ENCODE peak calls at places on chromosomes 12 and 14, in nine cellular contexts. One of them, this sample, is unnamed.

GRCh38 chr12:66708704-66709443 is 30.0 kb upstream of the GRIP1 start:
- DNase-seq in A172: no peak
- DNase-seq in uterus: no peak
- DNase-seq in adipocyte: peak; percentile 64
- DNase-seq in amniotic stem cell: no peak
- DNase-seq in osteocyte: no peak
- DNase-seq in left ventricle myocardium inferior: no peak
- DNase-seq in Calu3: no peak
- DNase-seq in GM18507: no peak
- DNase-seq in this sample: no peak

GRCh38 chr12:96233941-96234461 is 39.8 kb downstream of the ELK3 start:
- DNase-seq in A172: no peak
- DNase-seq in uterus: peak; percentile 99
- DNase-seq in adipocyte: no peak
- DNase-seq in amniotic stem cell: no peak
- DNase-seq in osteocyte: no peak
- DNase-seq in left ventricle myocardium inferior: peak; percentile 92
- DNase-seq in Calu3: no peak
- DNase-seq in GM18507: no peak
- DNase-seq in this sample: peak; percentile 81

GRCh38 chr12:3262466-3262865 is 185.3 kb downstream of the TSPAN9 start:
- DNase-seq in A172: no peak
- DNase-seq in uterus: no peak
- DNase-seq in adipocyte: no peak
- DNase-seq in amniotic stem cell: no peak
- DNase-seq in osteocyte: no peak
- DNase-seq in left ventricle myocardium inferior: no peak
- DNase-seq in Calu3: no peak
- DNase-seq in GM18507: no peak
- DNase-seq in this sample: no peak

GRCh38 chr14:67738740-67739504 is 37.2 kb downstream of the RDH12 start:
- DNase-seq in A172: peak; percentile 85
- DNase-seq in uterus: peak; percentile 67
- DNase-seq in adipocyte: peak; percentile 84
- DNase-seq in amniotic stem cell: peak; percentile 66
- DNase-seq in osteocyte: no peak
- DNase-seq in left ventricle myocardium inferior: peak; percentile 55
- DNase-seq in Calu3: peak; percentile 72
- DNase-seq in GM18507: no peak
- DNase-seq in this sample: no peak

GRCh38 chr12:49230176-49230575 is 34.7 kb upstream of the TUBA1C start:
- DNase-seq in A172: no peak
- DNase-seq in uterus: no peak
- DNase-seq in adipocyte: no peak
- DNase-seq in amniotic stem cell: no peak
- DNase-seq in osteocyte: no peak
- DNase-seq in left ventricle myocardium inferior: no peak
- DNase-seq in Calu3: no peak
- DNase-seq in GM18507: no peak
- DNase-seq in this sample: no peak

GRCh38 chr14:23068792-23069412 is 11.6 kb upstream of the CDH24 start:
- DNase-seq in A172: peak; percentile 85
- DNase-seq in uterus: peak; percentile 83
- DNase-seq in adipocyte: peak; percentile 96
- DNase-seq in amniotic stem cell: no peak
- DNase-seq in osteocyte: peak; percentile 94
- DNase-seq in left ventricle myocardium inferior: peak; percentile 60
- DNase-seq in Calu3: peak; percentile 82
- DNase-seq in GM18507: peak; percentile 76
- DNase-seq in this sample: no peak

GRCh38 chr12:102740157-102741032 is 176.6 kb downstream of the PAH start:
- DNase-seq in A172: peak; percentile 43
- DNase-seq in uterus: no peak
- DNase-seq in adipocyte: peak; percentile 88
- DNase-seq in amniotic stem cell: peak; percentile 34
- DNase-seq in osteocyte: no peak
- DNase-seq in left ventricle myocardium inferior: no peak
- DNase-seq in Calu3: no peak
- DNase-seq in GM18507: no peak
- DNase-seq in this sample: no peak

GRCh38 chr12:130401703-130402102 is 64.0 kb downstream of the PIWIL1 start:
- DNase-seq in A172: no peak
- DNase-seq in uterus: no peak
- DNase-seq in adipocyte: peak; percentile 0
- DNase-seq in amniotic stem cell: no peak
- DNase-seq in osteocyte: no peak
- DNase-seq in left ventricle myocardium inferior: no peak
- DNase-seq in Calu3: no peak
- DNase-seq in GM18507: no peak
- DNase-seq in this sample: no peak

GRCh38 chr12:101891462-101891971 is 14.1 kb downstream of the DRAM1 start:
- DNase-seq in A172: peak; percentile 74
- DNase-seq in uterus: no peak
- DNase-seq in adipocyte: peak; percentile 82
- DNase-seq in amniotic stem cell: peak; percentile 38
- DNase-seq in osteocyte: no peak
- DNase-seq in left ventricle myocardium inferior: no peak
- DNase-seq in Calu3: peak; percentile 24
- DNase-seq in GM18507: no peak
- DNase-seq in this sample: no peak

GRCh38 chr12:25590021-25590721 is 37.1 kb upstream of the LMNTD1 start:
- DNase-seq in A172: no peak
- DNase-seq in uterus: no peak
- DNase-seq in adipocyte: no peak
- DNase-seq in amniotic stem cell: no peak
- DNase-seq in osteocyte: no peak
- DNase-seq in left ventricle myocardium inferior: no peak
- DNase-seq in Calu3: no peak
- DNase-seq in GM18507: no peak
- DNase-seq in this sample: no peak

GRCh38 chr14:46988312-46988711 is 336.7 kb upstream of the RPL10L start:
- DNase-seq in A172: no peak
- DNase-seq in uterus: no peak
- DNase-seq in adipocyte: no peak
- DNase-seq in amniotic stem cell: no peak
- DNase-seq in osteocyte: no peak
- DNase-seq in left ventricle myocardium inferior: no peak
- DNase-seq in Calu3: no peak
- DNase-seq in GM18507: no peak
- DNase-seq in this sample: no peak

GRCh38 chr12:69284131-69284530 is 44.8 kb downstream of the CPSF6 start:
- DNase-seq in A172: peak; percentile 66
- DNase-seq in uterus: peak; percentile 72
- DNase-seq in adipocyte: peak; percentile 79
- DNase-seq in amniotic stem cell: peak; percentile 48
- DNase-seq in osteocyte: no peak
- DNase-seq in left ventricle myocardium inferior: peak; percentile 81
- DNase-seq in Calu3: peak; percentile 72
- DNase-seq in GM18507: peak; percentile 2
- DNase-seq in this sample: peak; percentile 40

GRCh38 chr12:45671254-45671653 is 58.3 kb upstream of the ARID2 start:
- DNase-seq in A172: peak; percentile 38
- DNase-seq in uterus: no peak
- DNase-seq in adipocyte: peak; percentile 46
- DNase-seq in amniotic stem cell: no peak
- DNase-seq in osteocyte: no peak
- DNase-seq in left ventricle myocardium inferior: no peak
- DNase-seq in Calu3: no peak
- DNase-seq in GM18507: no peak
- DNase-seq in this sample: no peak

GRCh38 chr12:3697311-3697870 is 55.5 kb downstream of the CRACR2A start:
- DNase-seq in A172: no peak
- DNase-seq in uterus: no peak
- DNase-seq in adipocyte: peak; percentile 13
- DNase-seq in amniotic stem cell: no peak
- DNase-seq in osteocyte: no peak
- DNase-seq in left ventricle myocardium inferior: no peak
- DNase-seq in Calu3: no peak
- DNase-seq in GM18507: no peak
- DNase-seq in this sample: no peak

GRCh38 chr12:6771509-6772330 is 600 bp upstream of the LAG3 start:
- DNase-seq in A172: no peak
- DNase-seq in uterus: no peak
- DNase-seq in adipocyte: no peak
- DNase-seq in amniotic stem cell: no peak
- DNase-seq in osteocyte: no peak
- DNase-seq in left ventricle myocardium inferior: no peak
- DNase-seq in Calu3: no peak
- DNase-seq in GM18507: no peak
- DNase-seq in this sample: no peak

GRCh38 chr14:60396718-60397343 is 89.0 kb downstream of the C14orf39 start:
- DNase-seq in A172: peak; percentile 11
- DNase-seq in uterus: no peak
- DNase-seq in adipocyte: peak; percentile 2
- DNase-seq in amniotic stem cell: no peak
- DNase-seq in osteocyte: no peak
- DNase-seq in left ventricle myocardium inferior: no peak
- DNase-seq in Calu3: no peak
- DNase-seq in GM18507: no peak
- DNase-seq in this sample: no peak

GRCh38 chr12:93698307-93699092 is 21.3 kb downstream of the CRADD start:
- DNase-seq in A172: no peak
- DNase-seq in uterus: no peak
- DNase-seq in adipocyte: peak; percentile 42
- DNase-seq in amniotic stem cell: no peak
- DNase-seq in osteocyte: no peak
- DNase-seq in left ventricle myocardium inferior: no peak
- DNase-seq in Calu3: no peak
- DNase-seq in GM18507: no peak
- DNase-seq in this sample: no peak

GRCh38 chr14:78637489-78637888 is 467.3 kb downstream of the NRXN3 start:
- DNase-seq in A172: no peak
- DNase-seq in uterus: no peak
- DNase-seq in adipocyte: no peak
- DNase-seq in amniotic stem cell: no peak
- DNase-seq in osteocyte: no peak
- DNase-seq in left ventricle myocardium inferior: no peak
- DNase-seq in Calu3: no peak
- DNase-seq in GM18507: no peak
- DNase-seq in this sample: no peak

GRCh38 chr14:70955543-70956480 is 48.6 kb downstream of the PCNX1 start:
- DNase-seq in A172: no peak
- DNase-seq in uterus: no peak
- DNase-seq in adipocyte: peak; percentile 70
- DNase-seq in amniotic stem cell: no peak
- DNase-seq in osteocyte: no peak
- DNase-seq in left ventricle myocardium inferior: no peak
- DNase-seq in Calu3: peak; percentile 17
- DNase-seq in GM18507: no peak
- DNase-seq in this sample: no peak

GRCh38 chr12:46556820-46557524 is 184.4 kb upstream of the SLC38A2 start:
- DNase-seq in A172: peak; percentile 76
- DNase-seq in uterus: no peak
- DNase-seq in adipocyte: peak; percentile 74
- DNase-seq in amniotic stem cell: peak; percentile 67
- DNase-seq in osteocyte: no peak
- DNase-seq in left ventricle myocardium inferior: no peak
- DNase-seq in Calu3: no peak
- DNase-seq in GM18507: no peak
- DNase-seq in this sample: no peak

GRCh38 chr12:116076399-116076798 is 201.1 kb downstream of the MED13L start:
- DNase-seq in A172: no peak
- DNase-seq in uterus: no peak
- DNase-seq in adipocyte: no peak
- DNase-seq in amniotic stem cell: no peak
- DNase-seq in osteocyte: no peak
- DNase-seq in left ventricle myocardium inferior: no peak
- DNase-seq in Calu3: no peak
- DNase-seq in GM18507: no peak
- DNase-seq in this sample: no peak

GRCh38 chr12:106583578-106584103 is 837 bp downstream of the RFX4 start:
- DNase-seq in A172: no peak
- DNase-seq in uterus: no peak
- DNase-seq in adipocyte: peak; percentile 30
- DNase-seq in amniotic stem cell: no peak
- DNase-seq in osteocyte: no peak
- DNase-seq in left ventricle myocardium inferior: no peak
- DNase-seq in Calu3: peak; percentile 43
- DNase-seq in GM18507: no peak
- DNase-seq in this sample: no peak

This sample was measured in caudate nucleus.